ENCODE peak calls at places on chromosomes 2 and 18, in five cellular contexts. N is neuronal stem cell, Z is H9, U is H1, I is mesenchymal stem cell. A is an unnamed sample.

GRCh38 chr2:112690853-112691390 is 29.9 kb upstream of the NT5DC4 start:
- DNase-seq in N (no peak), Z (peak; percentile 52), U (peak; percentile 7), I (peak; percentile 68), A (peak; percentile 78)

GRCh38 chr18:68426731-68427315 is 288.1 kb downstream of the TMX3 start:
- DNase-seq in N (no peak), Z (no peak), U (no peak), I (no peak), A (peak; percentile 77)

GRCh38 chr2:68295523-68295922 is 24.2 kb downstream of the CNRIP1 start:
- DNase-seq in N (no peak), Z (no peak), U (no peak), I (no peak), A (no peak)

GRCh38 chr2:216936954-216937357 is 77.1 kb upstream of the TNP1 start:
- DNase-seq in N (no peak), Z (no peak), U (no peak), I (peak; percentile 27), A (peak; percentile 11)

GRCh38 chr18:37671530-37671929 is 105.9 kb upstream of the CELF4 start:
- DNase-seq in N (no peak), Z (no peak), U (no peak), I (no peak), A (no peak)

GRCh38 chr18:70181015-70181414 is 24.5 kb downstream of the RTTN start:
- DNase-seq in N (no peak), Z (no peak), U (no peak), I (peak; percentile 72), A (peak; percentile 92)

GRCh38 chr2:23760746-23761145 is 166.2 kb downstream of the ATAD2B start:
- DNase-seq in N (no peak), Z (no peak), U (no peak), I (peak; percentile 66), A (no peak)

GRCh38 chr2:239727776-239728600 is 297.2 kb downstream of the NDUFA10 start:
- DNase-seq in N (no peak), Z (no peak), U (no peak), I (no peak), A (no peak)

GRCh38 chr2:128692895-128693519 is 374.3 kb upstream of the HS6ST1 start:
- DNase-seq in N (no peak), Z (no peak), U (no peak), I (no peak), A (peak; percentile 17)

GRCh38 chr2:59389240-59389639 is 1148.1 kb upstream of the FANCL start:
- DNase-seq in N (no peak), Z (no peak), U (no peak), I (peak; percentile 59), A (peak; percentile 94)

GRCh38 chr2:196798980-196799379 is 503 bp downstream of the GTF3C3 start:
- DNase-seq in N (peak; percentile 1), Z (no peak), U (no peak), I (no peak), A (peak; percentile 7)

GRCh38 chr2:120238728-120239487 is 13.7 kb upstream of the RALB start:
- DNase-seq in N (no peak), Z (peak; percentile 25), U (no peak), I (peak; percentile 77), A (peak; percentile 72)

GRCh38 chr2:170716851-170717598 is 1.9 kb downstream of the SP5 start:
- DNase-seq in N (peak; percentile 63), Z (peak; percentile 86), U (peak; percentile 58), I (peak; percentile 51), A (no peak)

GRCh38 chr2:152200562-152201465 is 25.3 kb upstream of the STAM2 start:
- DNase-seq in N (no peak), Z (peak; percentile 88), U (peak; percentile 41), I (peak; percentile 96), A (peak; percentile 99)

GRCh38 chr2:23124214-23124735 is 260.7 kb upstream of the KLHL29 start:
- DNase-seq in N (no peak), Z (no peak), U (no peak), I (no peak), A (no peak)

GRCh38 chr2:115541808-115542207 is 1099.4 kb downstream of the DPP10 start:
- DNase-seq in N (no peak), Z (no peak), U (no peak), I (no peak), A (no peak)

GRCh38 chr2:18500333-18500732 is 60.1 kb downstream of the RDH14 start:
- DNase-seq in N (no peak), Z (no peak), U (no peak), I (peak; percentile 57), A (no peak)

GRCh38 chr2:12931211-12931844 is 214.6 kb downstream of the TRIB2 start:
- DNase-seq in N (no peak), Z (no peak), U (no peak), I (peak; percentile 68), A (peak; percentile 51)

GRCh38 chr18:7177131-7177744 is 53.7 kb upstream of the LRRC30 start:
- DNase-seq in N (peak; percentile 50), Z (no peak), U (no peak), I (peak; percentile 60), A (peak; percentile 78)

GRCh38 chr18:23433360-23433759 is 19.7 kb upstream of the RIOK3 start:
- DNase-seq in N (no peak), Z (no peak), U (no peak), I (no peak), A (peak; percentile 57)

GRCh38 chr2:66696374-66696773 is 261.4 kb downstream of the MEIS1 start:
- DNase-seq in N (no peak), Z (no peak), U (no peak), I (no peak), A (no peak)

GRCh38 chr2:190840572-190841172 is 39.9 kb upstream of the GLS start:
- DNase-seq in N (no peak), Z (no peak), U (no peak), I (no peak), A (no peak)

GRCh38 chr2:97870396-97870843 is 125.3 kb downstream of the TMEM131 start:
- DNase-seq in N (no peak), Z (no peak), U (no peak), I (peak; percentile 96), A (peak; percentile 87)

GRCh38 chr2:142591408-142591807 is 286.1 kb upstream of the KYNU start:
- DNase-seq in N (no peak), Z (no peak), U (no peak), I (no peak), A (no peak)

GRCh38 chr2:9779572-9780264 is 63.6 kb upstream of the TAF1B start:
- DNase-seq in N (no peak), Z (no peak), U (no peak), I (no peak), A (no peak)

GRCh38 chr2:191869178-191869577 is 22.3 kb upstream of the CAVIN2 start:
- DNase-seq in N (peak; percentile 56), Z (peak; percentile 86), U (peak; percentile 75), I (peak; percentile 46), A (no peak)

GRCh38 chr2:191318037-191318728 is 73.0 kb downstream of the MYO1B start:
- DNase-seq in N (no peak), Z (no peak), U (no peak), I (peak; percentile 49), A (no peak)

DNA sequence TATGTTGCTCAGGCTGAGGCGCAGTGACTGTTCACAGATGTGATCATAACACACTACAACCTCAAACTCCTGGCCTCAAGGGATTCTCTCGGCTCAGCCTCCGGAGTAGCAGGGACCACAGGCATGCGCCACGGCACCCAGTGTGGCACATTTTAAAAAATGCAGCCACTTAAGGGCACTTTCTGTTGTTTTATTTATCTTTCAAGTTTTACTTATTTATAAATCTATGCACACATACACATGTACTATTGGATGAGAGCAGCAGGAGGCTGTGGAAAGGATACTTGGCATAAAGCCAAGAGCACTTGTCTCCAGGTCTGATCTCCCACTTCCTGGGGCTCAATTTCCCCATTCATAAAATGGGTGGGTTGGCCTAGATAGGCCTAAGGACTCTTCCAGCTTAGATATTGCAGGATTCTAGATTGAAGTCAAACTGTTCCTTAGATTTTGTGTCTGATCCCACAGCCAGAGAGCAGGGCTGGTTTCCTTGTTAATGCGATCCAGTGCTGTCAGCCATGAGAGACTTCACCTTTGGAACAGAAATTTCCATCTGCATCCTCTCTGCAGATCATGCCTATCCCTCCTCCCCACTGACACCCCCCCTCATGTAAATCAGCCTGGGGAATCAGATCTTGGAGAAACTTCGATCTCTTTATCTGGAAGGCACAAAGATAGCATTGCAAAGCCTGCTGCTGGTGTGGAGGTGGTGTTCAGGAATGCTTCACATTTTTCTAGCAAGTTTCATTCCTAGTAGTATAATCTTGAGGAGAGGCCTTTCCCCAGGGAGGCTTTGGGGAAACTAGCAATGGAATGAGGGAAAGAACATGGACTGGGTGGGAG is 24.7 kb downstream of the PCBP1 start:
- DNase-seq in N (no peak), Z (no peak), U (no peak), I (peak; percentile 60), A (peak; percentile 92)
- H2BK5ac ChIP-seq in N (no peak overlapping the region), Z (no peak overlapping the region), U (no peak overlapping the region), I (no peak overlapping the region), A (peak overlapping the region; percentile 64)

DNA sequence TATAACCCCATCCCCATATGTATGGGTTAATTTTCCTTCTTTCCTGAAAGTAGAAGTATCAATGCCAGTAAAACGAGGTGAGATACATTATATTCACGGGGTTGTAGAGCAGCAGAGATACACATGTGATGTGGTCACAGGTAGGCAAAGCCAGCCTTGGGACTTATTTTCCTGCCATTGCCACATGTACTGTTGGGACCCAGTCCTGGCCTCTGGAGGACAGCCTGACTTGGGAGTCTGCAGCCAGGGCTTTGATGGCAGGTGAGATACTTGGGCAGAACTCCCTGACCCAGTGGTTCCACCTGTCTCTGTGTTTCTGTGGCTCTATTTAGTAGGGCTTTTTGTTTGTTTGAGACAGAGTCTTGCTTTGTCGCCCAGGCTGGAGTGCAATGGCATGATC is 18.1 kb downstream of the PLEKHB2 start:
- DNase-seq in N (no peak), Z (no peak), U (no peak), I (no peak), A (no peak)
- H3K27ac ChIP-seq in N (no peak overlapping the region), Z (no peak overlapping the region), U (no peak overlapping the region), I (no peak overlapping the region), A (no peak overlapping the region)

DNA sequence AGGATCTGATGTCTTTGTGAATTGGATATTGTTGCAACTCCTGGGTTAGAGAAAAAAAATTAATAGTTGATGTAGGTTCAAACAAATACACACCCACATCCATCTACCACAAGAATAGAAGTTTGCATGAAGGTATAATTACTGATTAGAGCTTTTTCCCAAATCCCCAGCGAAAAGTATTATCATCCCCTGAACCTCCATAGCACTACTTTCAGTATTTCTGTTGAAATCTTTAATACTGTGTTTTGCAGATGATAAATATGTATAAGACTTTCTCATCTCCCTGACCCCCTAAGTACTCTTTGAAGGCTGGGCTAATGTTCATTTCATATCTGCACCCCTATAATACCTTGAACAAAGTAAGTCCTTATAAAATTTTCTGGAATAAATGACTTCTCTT is 6.4 kb downstream of the FN1 start:
- DNase-seq in N (no peak), Z (no peak), U (no peak), I (no peak), A (no peak)
- H2BK12ac ChIP-seq in N (no peak overlapping the region), Z (no peak overlapping the region), U (no peak overlapping the region), I (no peak overlapping the region), A (no peak overlapping the region)

DNA sequence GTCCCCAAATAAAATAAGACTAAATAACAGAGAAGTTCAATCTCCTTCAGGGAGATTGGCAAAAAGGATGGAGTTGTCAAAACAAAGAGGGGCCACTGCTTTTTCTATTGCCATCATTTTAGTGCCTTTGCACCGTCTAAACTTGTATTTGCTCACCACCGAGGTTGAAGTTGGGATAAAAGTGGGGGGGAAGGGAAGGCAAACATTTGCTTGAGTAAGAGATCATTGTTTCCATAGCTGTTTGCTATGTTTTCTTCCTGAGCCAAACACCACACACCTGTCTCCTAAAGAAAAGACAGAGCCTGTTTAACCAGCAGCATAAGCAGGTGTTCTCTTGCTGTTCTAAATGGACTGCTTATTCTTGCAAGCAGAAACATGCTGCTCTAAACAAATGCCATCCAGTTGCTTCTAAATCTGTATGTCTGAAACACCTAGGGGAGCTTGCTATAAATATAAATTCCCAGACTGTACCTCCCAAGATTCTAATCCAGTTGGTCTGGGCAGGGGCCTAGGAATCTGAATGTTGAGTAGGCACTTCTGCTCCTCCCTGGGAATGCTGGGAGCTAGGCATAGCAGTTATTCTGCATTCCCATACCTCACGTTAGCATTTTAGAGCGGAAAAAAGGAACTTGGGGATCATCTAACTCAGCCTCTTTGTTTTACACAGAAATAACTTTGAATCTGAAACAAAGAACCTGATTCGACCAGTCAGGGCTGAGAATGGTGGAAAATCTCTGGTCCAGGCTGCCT is 179.4 kb upstream of the ARL4C start:
- DNase-seq in N (no peak), Z (peak; percentile 17), U (no peak), I (no peak), A (no peak)
- H2BK5ac ChIP-seq in N (no peak overlapping the region), Z (no peak overlapping the region), U (peak overlapping the region; percentile 58), I (no peak overlapping the region), A (no peak overlapping the region)

A was measured in trophoblast cell.